ENCODE peak calls at places on chromosomes 4 and X, in ten cellular contexts. One of them, this sample, is unnamed.

GRCh38 chr4:112550728-112551127 is 34.7 kb upstream of the NEUROG2 start:
- DNase-seq in CD8-positive, alpha-beta T cell: no peak
- DNase-seq in cardiac muscle cell: peak
- DNase-seq in dorsolateral prefrontal cortex: no peak
- DNase-seq in OCI-LY7: no peak
- DNase-seq in mucosa of descending colon: no peak
- DNase-seq in choroid plexus epithelial cell: peak
- DNase-seq in mammary epithelial cell: peak
- DNase-seq in transverse colon: no peak
- DNase-seq in colonic mucosa: no peak
- DNase-seq in this sample: no peak

GRCh38 chr4:19880205-19880604 is 371.5 kb upstream of the SLIT2 start:
- DNase-seq in colonic mucosa: no peak
- DNase-seq in CD8-positive, alpha-beta T cell: no peak
- DNase-seq in cardiac muscle cell: peak
- DNase-seq in choroid plexus epithelial cell: no peak
- DNase-seq in transverse colon: no peak
- DNase-seq in OCI-LY7: no peak
- DNase-seq in mammary epithelial cell: no peak
- DNase-seq in mucosa of descending colon: no peak
- DNase-seq in dorsolateral prefrontal cortex: no peak
- DNase-seq in this sample: no peak

GRCh38 chrX:104488811-104489210 is 77.2 kb upstream of the IL1RAPL2 start:
- DNase-seq in OCI-LY7: no peak
- DNase-seq in mucosa of descending colon: no peak
- DNase-seq in cardiac muscle cell: no peak
- DNase-seq in dorsolateral prefrontal cortex: no peak
- DNase-seq in CD8-positive, alpha-beta T cell: no peak
- DNase-seq in choroid plexus epithelial cell: no peak
- DNase-seq in mammary epithelial cell: peak
- DNase-seq in colonic mucosa: no peak
- DNase-seq in transverse colon: no peak
- DNase-seq in this sample: no peak

GRCh38 chr4:158496030-158496741 is 25.5 kb upstream of the RXFP1 start:
- DNase-seq in mucosa of descending colon: peak
- DNase-seq in transverse colon: peak
- DNase-seq in colonic mucosa: peak
- DNase-seq in dorsolateral prefrontal cortex: no peak
- DNase-seq in OCI-LY7: peak
- DNase-seq in CD8-positive, alpha-beta T cell: no peak
- DNase-seq in mammary epithelial cell: no peak
- DNase-seq in choroid plexus epithelial cell: peak
- DNase-seq in cardiac muscle cell: peak
- DNase-seq in this sample: peak

GRCh38 chrX:78119521-78120227 is 15.6 kb downstream of the PGK1 start:
- DNase-seq in choroid plexus epithelial cell: peak
- DNase-seq in OCI-LY7: no peak
- DNase-seq in cardiac muscle cell: no peak
- DNase-seq in dorsolateral prefrontal cortex: no peak
- DNase-seq in mucosa of descending colon: no peak
- DNase-seq in mammary epithelial cell: no peak
- DNase-seq in colonic mucosa: no peak
- DNase-seq in transverse colon: no peak
- DNase-seq in CD8-positive, alpha-beta T cell: no peak
- DNase-seq in this sample: peak

GRCh38 chr4:93719552-93719951 is 109.0 kb upstream of the ATOH1 start:
- DNase-seq in transverse colon: no peak
- DNase-seq in colonic mucosa: no peak
- DNase-seq in choroid plexus epithelial cell: no peak
- DNase-seq in CD8-positive, alpha-beta T cell: no peak
- DNase-seq in cardiac muscle cell: no peak
- DNase-seq in OCI-LY7: no peak
- DNase-seq in dorsolateral prefrontal cortex: no peak
- DNase-seq in mucosa of descending colon: no peak
- DNase-seq in mammary epithelial cell: no peak
- DNase-seq in this sample: no peak

GRCh38 chrX:110341189-110342035 is 17.2 kb upstream of the RTL9 start:
- DNase-seq in OCI-LY7: peak
- DNase-seq in colonic mucosa: no peak
- DNase-seq in CD8-positive, alpha-beta T cell: no peak
- DNase-seq in transverse colon: no peak
- DNase-seq in mammary epithelial cell: peak
- DNase-seq in choroid plexus epithelial cell: peak
- DNase-seq in mucosa of descending colon: no peak
- DNase-seq in dorsolateral prefrontal cortex: no peak
- DNase-seq in cardiac muscle cell: peak
- DNase-seq in this sample: peak

GRCh38 chrX:1400731-1401471 is 9.0 kb upstream of the SLC25A6 start:
- DNase-seq in mucosa of descending colon: peak
- DNase-seq in dorsolateral prefrontal cortex: peak
- DNase-seq in OCI-LY7: no peak
- DNase-seq in colonic mucosa: no peak
- DNase-seq in mammary epithelial cell: no peak
- DNase-seq in cardiac muscle cell: no peak
- DNase-seq in CD8-positive, alpha-beta T cell: no peak
- DNase-seq in transverse colon: no peak
- DNase-seq in choroid plexus epithelial cell: no peak
- DNase-seq in this sample: no peak

GRCh38 chr4:184747034-184747830 is 13.3 kb upstream of the CENPU start:
- DNase-seq in mammary epithelial cell: peak
- DNase-seq in OCI-LY7: no peak
- DNase-seq in transverse colon: peak
- DNase-seq in colonic mucosa: peak
- DNase-seq in dorsolateral prefrontal cortex: no peak
- DNase-seq in mucosa of descending colon: peak
- DNase-seq in CD8-positive, alpha-beta T cell: no peak
- DNase-seq in cardiac muscle cell: no peak
- DNase-seq in choroid plexus epithelial cell: no peak
- DNase-seq in this sample: peak

GRCh38 chrX:72142094-72142843 is 10.6 kb upstream of the RTL5 start:
- DNase-seq in choroid plexus epithelial cell: no peak
- DNase-seq in colonic mucosa: no peak
- DNase-seq in mucosa of descending colon: no peak
- DNase-seq in dorsolateral prefrontal cortex: no peak
- DNase-seq in mammary epithelial cell: no peak
- DNase-seq in cardiac muscle cell: no peak
- DNase-seq in transverse colon: no peak
- DNase-seq in CD8-positive, alpha-beta T cell: no peak
- DNase-seq in OCI-LY7: no peak
- DNase-seq in this sample: no peak

GRCh38 chrX:2561461-2561860 is 60.7 kb upstream of the DHRSX start:
- DNase-seq in OCI-LY7: no peak
- DNase-seq in colonic mucosa: no peak
- DNase-seq in dorsolateral prefrontal cortex: no peak
- DNase-seq in choroid plexus epithelial cell: no peak
- DNase-seq in mucosa of descending colon: no peak
- DNase-seq in mammary epithelial cell: no peak
- DNase-seq in transverse colon: no peak
- DNase-seq in CD8-positive, alpha-beta T cell: no peak
- DNase-seq in cardiac muscle cell: no peak
- DNase-seq in this sample: no peak

DNA sequence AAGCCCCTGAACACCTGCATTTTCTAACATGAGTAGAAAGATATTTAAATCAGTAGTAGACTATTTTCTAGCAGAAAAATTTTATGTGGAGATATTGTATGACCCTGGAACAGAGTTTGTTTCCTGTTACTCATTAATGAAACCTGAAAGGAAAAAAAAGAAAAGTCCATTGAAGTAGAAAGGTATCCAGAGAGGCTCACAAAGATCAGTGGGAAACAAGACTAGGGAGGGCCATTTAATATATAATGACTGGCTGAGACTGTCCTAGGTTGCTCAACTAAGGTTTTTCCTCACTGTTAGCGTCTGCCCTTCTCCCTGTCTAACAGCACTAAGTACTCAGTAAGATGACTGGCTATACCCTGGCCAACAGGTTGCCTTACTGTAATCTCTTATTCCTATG is 788.6 kb downstream of the GLUD2 start:
- DNase-seq in mammary epithelial cell: peak
- DNase-seq in mucosa of descending colon: no peak
- DNase-seq in dorsolateral prefrontal cortex: no peak
- DNase-seq in cardiac muscle cell: no peak
- DNase-seq in CD8-positive, alpha-beta T cell: no peak
- DNase-seq in transverse colon: no peak
- DNase-seq in colonic mucosa: no peak
- DNase-seq in OCI-LY7: no peak
- DNase-seq in choroid plexus epithelial cell: no peak
- DNase-seq in this sample: no peak
- H3K4me3 ChIP-seq in mammary epithelial cell: no peak
- H3K4me3 ChIP-seq in mucosa of descending colon: no peak
- H3K4me3 ChIP-seq in dorsolateral prefrontal cortex: no peak
- H3K4me3 ChIP-seq in cardiac muscle cell: no peak
- H3K4me3 ChIP-seq in CD8-positive, alpha-beta T cell: no peak
- H3K4me3 ChIP-seq in transverse colon: no peak
- H3K4me3 ChIP-seq in colonic mucosa: no peak
- H3K4me3 ChIP-seq in OCI-LY7: no peak
- H3K4me3 ChIP-seq in choroid plexus epithelial cell: no peak
- H3K4me3 ChIP-seq in this sample: no peak

DNA sequence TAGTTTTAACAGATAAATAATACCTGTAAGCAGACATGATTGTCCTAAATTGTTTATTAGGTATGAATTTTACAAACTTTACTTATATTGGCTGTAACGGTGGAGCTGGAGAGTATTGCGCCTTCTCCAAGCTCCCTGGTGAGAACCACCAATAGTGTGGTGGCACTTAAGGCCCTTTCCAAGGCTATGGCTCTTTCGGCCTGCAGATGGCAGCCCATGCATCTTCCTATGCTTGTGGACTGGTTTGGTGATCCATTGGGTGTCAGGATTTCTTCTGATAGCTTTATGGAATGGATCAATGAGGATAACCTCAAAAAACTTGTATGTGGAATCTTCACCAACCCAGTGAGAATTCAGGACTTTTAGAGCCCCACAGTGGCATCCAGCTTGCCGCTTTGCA is 7.8 kb downstream of the LARP1B start:
- DNase-seq in dorsolateral prefrontal cortex: no peak
- DNase-seq in OCI-LY7: peak
- DNase-seq in mucosa of descending colon: no peak
- DNase-seq in choroid plexus epithelial cell: peak
- DNase-seq in cardiac muscle cell: peak
- DNase-seq in colonic mucosa: no peak
- DNase-seq in mammary epithelial cell: peak
- DNase-seq in CD8-positive, alpha-beta T cell: no peak
- DNase-seq in transverse colon: no peak
- DNase-seq in this sample: peak
- TF ChIP-seq CTCF in dorsolateral prefrontal cortex: no peak
- TF ChIP-seq CTCF in OCI-LY7: peak
- TF ChIP-seq CTCF in mucosa of descending colon: no peak
- TF ChIP-seq CTCF in choroid plexus epithelial cell: peak
- TF ChIP-seq CTCF in cardiac muscle cell: peak
- TF ChIP-seq CTCF in colonic mucosa: no peak
- TF ChIP-seq CTCF in mammary epithelial cell: peak
- TF ChIP-seq CTCF in CD8-positive, alpha-beta T cell: no peak
- TF ChIP-seq CTCF in transverse colon: no peak
- TF ChIP-seq CTCF in this sample: peak

DNA sequence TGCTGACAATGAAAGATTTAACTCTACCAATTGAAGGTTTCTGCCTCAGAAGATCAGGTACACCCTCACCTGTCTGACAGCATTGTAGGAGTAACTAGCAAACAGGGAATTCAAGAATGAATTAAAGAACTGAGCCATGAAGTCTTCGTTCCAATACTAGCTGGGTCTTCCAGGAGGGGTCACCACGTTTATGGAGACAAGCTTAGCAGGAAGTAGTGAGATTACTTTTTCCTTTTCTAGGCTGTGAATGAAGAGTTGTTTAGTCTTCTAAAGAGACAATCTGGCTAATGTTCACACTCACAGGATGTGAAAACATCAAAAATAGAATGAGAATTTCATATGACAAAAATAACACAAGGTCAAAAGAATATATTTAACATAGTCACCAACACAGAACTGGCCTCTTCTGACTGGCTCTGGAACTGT is 54.9 kb downstream of the REELD1 start:
- DNase-seq in mammary epithelial cell: no peak
- DNase-seq in choroid plexus epithelial cell: no peak
- DNase-seq in OCI-LY7: peak
- DNase-seq in colonic mucosa: no peak
- DNase-seq in mucosa of descending colon: no peak
- DNase-seq in CD8-positive, alpha-beta T cell: no peak
- DNase-seq in transverse colon: no peak
- DNase-seq in dorsolateral prefrontal cortex: no peak
- DNase-seq in cardiac muscle cell: no peak
- DNase-seq in this sample: peak
- H3K4me3 ChIP-seq in mammary epithelial cell: no peak
- H3K4me3 ChIP-seq in choroid plexus epithelial cell: no peak
- H3K4me3 ChIP-seq in OCI-LY7: no peak
- H3K4me3 ChIP-seq in colonic mucosa: no peak
- H3K4me3 ChIP-seq in mucosa of descending colon: no peak
- H3K4me3 ChIP-seq in CD8-positive, alpha-beta T cell: no peak
- H3K4me3 ChIP-seq in transverse colon: no peak
- H3K4me3 ChIP-seq in dorsolateral prefrontal cortex: no peak
- H3K4me3 ChIP-seq in cardiac muscle cell: no peak
- H3K4me3 ChIP-seq in this sample: peak

GRCh38 chr4:152700151-152700550 is 20.4 kb upstream of the TMEM154 start:
- DNase-seq in cardiac muscle cell: no peak
- DNase-seq in transverse colon: no peak
- DNase-seq in choroid plexus epithelial cell: no peak
- DNase-seq in OCI-LY7: no peak
- DNase-seq in mammary epithelial cell: peak
- DNase-seq in colonic mucosa: no peak
- DNase-seq in dorsolateral prefrontal cortex: no peak
- DNase-seq in CD8-positive, alpha-beta T cell: no peak
- DNase-seq in mucosa of descending colon: no peak
- DNase-seq in this sample: no peak

GRCh38 chr4:152698012-152698499 is 18.3 kb upstream of the TMEM154 start:
- DNase-seq in colonic mucosa: no peak
- DNase-seq in CD8-positive, alpha-beta T cell: no peak
- DNase-seq in OCI-LY7: no peak
- DNase-seq in dorsolateral prefrontal cortex: no peak
- DNase-seq in cardiac muscle cell: no peak
- DNase-seq in transverse colon: no peak
- DNase-seq in mammary epithelial cell: no peak
- DNase-seq in mucosa of descending colon: no peak
- DNase-seq in choroid plexus epithelial cell: no peak
- DNase-seq in this sample: no peak

GRCh38 chr4:152697284-152698011 is 17.7 kb upstream of the TMEM154 start:
- DNase-seq in CD8-positive, alpha-beta T cell: no peak
- DNase-seq in mucosa of descending colon: no peak
- DNase-seq in cardiac muscle cell: no peak
- DNase-seq in mammary epithelial cell: peak
- DNase-seq in choroid plexus epithelial cell: no peak
- DNase-seq in OCI-LY7: no peak
- DNase-seq in transverse colon: peak
- DNase-seq in dorsolateral prefrontal cortex: no peak
- DNase-seq in colonic mucosa: no peak
- DNase-seq in this sample: peak

GRCh38 chr4:152696764-152697250 is 17.0 kb upstream of the TMEM154 start:
- DNase-seq in cardiac muscle cell: peak
- DNase-seq in transverse colon: peak
- DNase-seq in mammary epithelial cell: peak
- DNase-seq in colonic mucosa: no peak
- DNase-seq in choroid plexus epithelial cell: peak
- DNase-seq in mucosa of descending colon: no peak
- DNase-seq in OCI-LY7: no peak
- DNase-seq in dorsolateral prefrontal cortex: peak
- DNase-seq in CD8-positive, alpha-beta T cell: peak
- DNase-seq in this sample: peak

DNA sequence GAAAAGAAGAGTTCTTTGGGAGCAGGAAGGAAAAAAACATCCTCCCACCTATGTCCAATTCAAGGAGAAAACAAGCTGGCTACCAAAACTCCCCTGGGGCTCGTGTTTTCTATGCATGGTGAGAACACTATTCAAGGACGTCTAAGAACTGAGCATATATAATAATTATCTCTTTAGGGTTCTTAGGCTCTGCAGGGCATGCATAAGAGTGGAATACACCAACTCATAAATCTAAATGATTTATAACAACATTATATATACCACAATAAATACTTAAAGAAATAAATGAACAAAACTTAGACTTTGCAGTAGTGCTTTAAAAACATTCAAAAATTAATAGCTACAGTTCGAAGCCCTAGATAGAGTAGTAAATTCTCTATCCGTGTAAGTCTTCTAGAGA is 19.5 kb upstream of the TMEM154 start:
- DNase-seq in cardiac muscle cell: no peak
- DNase-seq in OCI-LY7: no peak
- DNase-seq in choroid plexus epithelial cell: no peak
- DNase-seq in CD8-positive, alpha-beta T cell: no peak
- DNase-seq in mammary epithelial cell: no peak
- DNase-seq in colonic mucosa: no peak
- DNase-seq in dorsolateral prefrontal cortex: no peak
- DNase-seq in mucosa of descending colon: no peak
- DNase-seq in transverse colon: no peak
- DNase-seq in this sample: no peak
- TF ChIP-seq CTCF in cardiac muscle cell: no peak
- TF ChIP-seq CTCF in OCI-LY7: no peak
- TF ChIP-seq CTCF in choroid plexus epithelial cell: no peak
- TF ChIP-seq CTCF in CD8-positive, alpha-beta T cell: no peak
- TF ChIP-seq CTCF in mammary epithelial cell: no peak
- TF ChIP-seq CTCF in colonic mucosa: no peak
- TF ChIP-seq CTCF in dorsolateral prefrontal cortex: no peak
- TF ChIP-seq CTCF in mucosa of descending colon: no peak
- TF ChIP-seq CTCF in transverse colon: no peak
- TF ChIP-seq CTCF in this sample: no peak